ENCODE peak calls at places on chromosome 7, in seven cellular contexts. One of them, this sample, is unnamed.

GRCh38 chr7:131057015-131057518 is 270.6 kb upstream of the MKLN1 start:
- DNase-seq in keratinocyte: no peak
- DNase-seq in CD8-positive, alpha-beta memory T cell: no peak
- DNase-seq in endodermal cell: no peak
- DNase-seq in heart left ventricle: no peak
- DNase-seq in foreskin fibroblast: peak
- DNase-seq in AG04450: peak
- DNase-seq in this sample: peak

GRCh38 chr7:1055084-1055450 is 10.7 kb downstream of the GPR146 start:
- DNase-seq in keratinocyte: no peak
- DNase-seq in CD8-positive, alpha-beta memory T cell: no peak
- DNase-seq in endodermal cell: no peak
- DNase-seq in heart left ventricle: peak
- DNase-seq in foreskin fibroblast: peak
- DNase-seq in AG04450: peak
- DNase-seq in this sample: no peak

GRCh38 chr7:47902013-47902412 is 46.3 kb downstream of the PKD1L1 start:
- DNase-seq in keratinocyte: no peak
- DNase-seq in CD8-positive, alpha-beta memory T cell: no peak
- DNase-seq in endodermal cell: no peak
- DNase-seq in heart left ventricle: no peak
- DNase-seq in foreskin fibroblast: no peak
- DNase-seq in AG04450: no peak
- DNase-seq in this sample: no peak

GRCh38 chr7:18792866-18793595 is 297.5 kb downstream of the HDAC9 start:
- DNase-seq in keratinocyte: no peak
- DNase-seq in CD8-positive, alpha-beta memory T cell: no peak
- DNase-seq in endodermal cell: no peak
- DNase-seq in heart left ventricle: no peak
- DNase-seq in foreskin fibroblast: no peak
- DNase-seq in AG04450: peak
- DNase-seq in this sample: no peak

GRCh38 chr7:108584211-108584610 is 14.5 kb downstream of the DNAJB9 start:
- DNase-seq in keratinocyte: no peak
- DNase-seq in CD8-positive, alpha-beta memory T cell: no peak
- DNase-seq in endodermal cell: no peak
- DNase-seq in heart left ventricle: no peak
- DNase-seq in foreskin fibroblast: no peak
- DNase-seq in AG04450: no peak
- DNase-seq in this sample: no peak

GRCh38 chr7:106153891-106154449 is 41.9 kb upstream of the SYPL1 start:
- DNase-seq in keratinocyte: peak
- DNase-seq in CD8-positive, alpha-beta memory T cell: peak
- DNase-seq in endodermal cell: peak
- DNase-seq in heart left ventricle: peak
- DNase-seq in foreskin fibroblast: peak
- DNase-seq in AG04450: peak
- DNase-seq in this sample: peak

GRCh38 chr7:119959811-119960210 is 313.2 kb upstream of the KCND2 start:
- DNase-seq in keratinocyte: no peak
- DNase-seq in CD8-positive, alpha-beta memory T cell: no peak
- DNase-seq in endodermal cell: no peak
- DNase-seq in heart left ventricle: no peak
- DNase-seq in foreskin fibroblast: no peak
- DNase-seq in AG04450: no peak
- DNase-seq in this sample: no peak

GRCh38 chr7:2247141-2247985 is 5.3 kb downstream of the NUDT1 start:
- DNase-seq in keratinocyte: no peak
- DNase-seq in CD8-positive, alpha-beta memory T cell: no peak
- DNase-seq in endodermal cell: peak
- DNase-seq in heart left ventricle: no peak
- DNase-seq in foreskin fibroblast: no peak
- DNase-seq in AG04450: no peak
- DNase-seq in this sample: no peak

GRCh38 chr7:155206286-155207020 is 91.2 kb upstream of the INSIG1 start:
- DNase-seq in keratinocyte: no peak
- DNase-seq in CD8-positive, alpha-beta memory T cell: peak
- DNase-seq in endodermal cell: no peak
- DNase-seq in heart left ventricle: peak
- DNase-seq in foreskin fibroblast: peak
- DNase-seq in AG04450: peak
- DNase-seq in this sample: peak

GRCh38 chr7:4261038-4261960 is 420.8 kb upstream of the FOXK1 start:
- DNase-seq in keratinocyte: no peak
- DNase-seq in CD8-positive, alpha-beta memory T cell: no peak
- DNase-seq in endodermal cell: peak
- DNase-seq in heart left ventricle: no peak
- DNase-seq in foreskin fibroblast: no peak
- DNase-seq in AG04450: no peak
- DNase-seq in this sample: no peak

GRCh38 chr7:24304494-24305095 is 20.6 kb downstream of the NPY start:
- DNase-seq in keratinocyte: no peak
- DNase-seq in CD8-positive, alpha-beta memory T cell: no peak
- DNase-seq in endodermal cell: no peak
- DNase-seq in heart left ventricle: no peak
- DNase-seq in foreskin fibroblast: no peak
- DNase-seq in AG04450: no peak
- DNase-seq in this sample: no peak

GRCh38 chr7:140564643-140565042 is 76.0 kb downstream of the DENND2A start:
- DNase-seq in keratinocyte: peak
- DNase-seq in CD8-positive, alpha-beta memory T cell: no peak
- DNase-seq in endodermal cell: no peak
- DNase-seq in heart left ventricle: peak
- DNase-seq in foreskin fibroblast: no peak
- DNase-seq in AG04450: no peak
- DNase-seq in this sample: no peak

GRCh38 chr7:926061-927030 is 28.1 kb downstream of the ADAP1 start:
- DNase-seq in keratinocyte: no peak
- DNase-seq in CD8-positive, alpha-beta memory T cell: no peak
- DNase-seq in endodermal cell: no peak
- DNase-seq in heart left ventricle: peak
- DNase-seq in foreskin fibroblast: no peak
- DNase-seq in AG04450: no peak
- DNase-seq in this sample: no peak

GRCh38 chr7:84277628-84278224 is 83.1 kb upstream of the SEMA3A start:
- DNase-seq in keratinocyte: no peak
- DNase-seq in CD8-positive, alpha-beta memory T cell: no peak
- DNase-seq in endodermal cell: peak
- DNase-seq in heart left ventricle: no peak
- DNase-seq in foreskin fibroblast: no peak
- DNase-seq in AG04450: no peak
- DNase-seq in this sample: no peak

GRCh38 chr7:30931161-30931926 is 19.7 kb downstream of the AQP1 start:
- DNase-seq in keratinocyte: no peak
- DNase-seq in CD8-positive, alpha-beta memory T cell: no peak
- DNase-seq in endodermal cell: peak
- DNase-seq in heart left ventricle: peak
- DNase-seq in foreskin fibroblast: no peak
- DNase-seq in AG04450: no peak
- DNase-seq in this sample: no peak

GRCh38 chr7:106283831-106284515 is 810 bp downstream of the NAMPT start:
- DNase-seq in keratinocyte: no peak
- DNase-seq in CD8-positive, alpha-beta memory T cell: no peak
- DNase-seq in endodermal cell: no peak
- DNase-seq in heart left ventricle: peak
- DNase-seq in foreskin fibroblast: peak
- DNase-seq in AG04450: no peak
- DNase-seq in this sample: no peak

GRCh38 chr7:113763226-113763625 is 155.6 kb downstream of the PPP1R3A start:
- DNase-seq in keratinocyte: no peak
- DNase-seq in CD8-positive, alpha-beta memory T cell: no peak
- DNase-seq in endodermal cell: no peak
- DNase-seq in heart left ventricle: no peak
- DNase-seq in foreskin fibroblast: no peak
- DNase-seq in AG04450: no peak
- DNase-seq in this sample: no peak

GRCh38 chr7:39952791-39953190 is 2.7 kb downstream of the CDK13 start:
- DNase-seq in keratinocyte: no peak
- DNase-seq in CD8-positive, alpha-beta memory T cell: no peak
- DNase-seq in endodermal cell: no peak
- DNase-seq in heart left ventricle: no peak
- DNase-seq in foreskin fibroblast: no peak
- DNase-seq in AG04450: no peak
- DNase-seq in this sample: no peak

GRCh38 chr7:29806131-29806792 is at the start of gene WIPF3:
- DNase-seq in keratinocyte: no peak
- DNase-seq in CD8-positive, alpha-beta memory T cell: no peak
- DNase-seq in endodermal cell: peak
- DNase-seq in heart left ventricle: peak
- DNase-seq in foreskin fibroblast: no peak
- DNase-seq in AG04450: no peak
- DNase-seq in this sample: no peak

GRCh38 chr7:13117103-13117502 is 429.7 kb downstream of the ARL4A start:
- DNase-seq in keratinocyte: no peak
- DNase-seq in CD8-positive, alpha-beta memory T cell: no peak
- DNase-seq in endodermal cell: no peak
- DNase-seq in heart left ventricle: no peak
- DNase-seq in foreskin fibroblast: no peak
- DNase-seq in AG04450: no peak
- DNase-seq in this sample: no peak

DNA sequence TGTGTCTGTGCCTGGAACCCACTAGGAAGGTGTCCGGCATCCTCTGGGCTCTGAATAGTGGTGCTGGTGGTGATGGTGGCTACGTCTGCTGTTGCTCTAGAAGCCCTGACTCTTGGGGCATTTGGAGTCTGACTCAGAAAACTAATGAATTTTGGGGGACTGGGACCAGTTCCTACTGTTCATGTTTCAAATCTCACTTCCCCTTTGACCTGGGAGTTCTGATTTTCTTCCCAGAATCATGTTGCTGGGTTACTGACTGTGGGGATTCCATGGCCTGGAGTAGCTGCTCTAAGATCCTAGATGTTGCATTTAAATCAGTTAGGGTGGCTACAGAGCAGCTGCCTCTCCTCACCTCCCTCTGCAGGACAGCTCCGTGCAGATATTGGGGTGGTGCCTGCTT is 3.2 kb downstream of the TSPAN33 start:
- DNase-seq in keratinocyte: no peak
- DNase-seq in CD8-positive, alpha-beta memory T cell: no peak
- DNase-seq in endodermal cell: no peak
- DNase-seq in heart left ventricle: no peak
- DNase-seq in foreskin fibroblast: no peak
- DNase-seq in AG04450: no peak
- DNase-seq in this sample: no peak
- H3K4me3 ChIP-seq in keratinocyte: no peak
- H3K4me3 ChIP-seq in CD8-positive, alpha-beta memory T cell: no peak
- H3K4me3 ChIP-seq in endodermal cell: no peak
- H3K4me3 ChIP-seq in heart left ventricle: no peak
- H3K4me3 ChIP-seq in foreskin fibroblast: no peak
- H3K4me3 ChIP-seq in AG04450: no peak
- H3K4me3 ChIP-seq in this sample: no peak

DNA sequence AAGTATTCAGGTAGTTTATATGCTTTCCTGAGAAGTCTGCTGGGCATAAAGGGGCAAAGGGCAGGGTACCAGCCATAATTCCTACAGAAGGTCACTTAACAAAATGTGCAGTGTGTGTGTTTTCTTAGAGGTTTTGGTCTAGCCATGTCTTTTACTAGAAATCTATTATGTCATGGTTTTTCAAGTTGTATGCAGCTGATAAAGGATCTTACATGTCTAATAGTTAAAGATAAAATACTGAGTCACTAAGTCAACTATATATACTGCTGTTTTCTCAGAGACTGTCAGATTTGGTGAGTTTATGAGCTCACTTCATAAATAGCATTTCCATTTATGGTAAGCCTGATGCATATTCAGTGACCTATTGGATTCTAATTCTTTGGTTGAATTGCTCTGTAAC is 7.7 kb downstream of the CASP2 start:
- DNase-seq in keratinocyte: no peak
- DNase-seq in CD8-positive, alpha-beta memory T cell: no peak
- DNase-seq in endodermal cell: no peak
- DNase-seq in heart left ventricle: no peak
- DNase-seq in foreskin fibroblast: peak
- DNase-seq in AG04450: no peak
- DNase-seq in this sample: peak
- H3K4me3 ChIP-seq in keratinocyte: no peak
- H3K4me3 ChIP-seq in CD8-positive, alpha-beta memory T cell: no peak
- H3K4me3 ChIP-seq in endodermal cell: no peak
- H3K4me3 ChIP-seq in heart left ventricle: no peak
- H3K4me3 ChIP-seq in foreskin fibroblast: no peak
- H3K4me3 ChIP-seq in AG04450: no peak
- H3K4me3 ChIP-seq in this sample: no peak

GRCh38 chr7:150515248-150515647 is 576 bp downstream of the GIMAP7 start:
- DNase-seq in keratinocyte: no peak
- DNase-seq in CD8-positive, alpha-beta memory T cell: no peak
- DNase-seq in endodermal cell: no peak
- DNase-seq in heart left ventricle: no peak
- DNase-seq in foreskin fibroblast: no peak
- DNase-seq in AG04450: no peak
- DNase-seq in this sample: no peak

GRCh38 chr7:150515752-150516151 is 1.1 kb downstream of the GIMAP7 start:
- DNase-seq in keratinocyte: no peak
- DNase-seq in CD8-positive, alpha-beta memory T cell: no peak
- DNase-seq in endodermal cell: no peak
- DNase-seq in heart left ventricle: no peak
- DNase-seq in foreskin fibroblast: no peak
- DNase-seq in AG04450: no peak
- DNase-seq in this sample: no peak

GRCh38 chr7:150516956-150517355 is 2.3 kb downstream of the GIMAP7 start:
- DNase-seq in keratinocyte: no peak
- DNase-seq in CD8-positive, alpha-beta memory T cell: no peak
- DNase-seq in endodermal cell: no peak
- DNase-seq in heart left ventricle: no peak
- DNase-seq in foreskin fibroblast: no peak
- DNase-seq in AG04450: no peak
- DNase-seq in this sample: no peak

GRCh38 chr7:150513758-150514157 is 914 bp upstream of the GIMAP7 start:
- DNase-seq in keratinocyte: no peak
- DNase-seq in CD8-positive, alpha-beta memory T cell: no peak
- DNase-seq in endodermal cell: no peak
- DNase-seq in heart left ventricle: no peak
- DNase-seq in foreskin fibroblast: no peak
- DNase-seq in AG04450: no peak
- DNase-seq in this sample: no peak

GRCh38 chr7:150514748-150515222 is at the start of gene GIMAP7:
- DNase-seq in keratinocyte: no peak
- DNase-seq in CD8-positive, alpha-beta memory T cell: peak
- DNase-seq in endodermal cell: no peak
- DNase-seq in heart left ventricle: no peak
- DNase-seq in foreskin fibroblast: no peak
- DNase-seq in AG04450: no peak
- DNase-seq in this sample: no peak
- H3K4me3 ChIP-seq in keratinocyte: no peak
- H3K4me3 ChIP-seq in CD8-positive, alpha-beta memory T cell: peak
- H3K4me3 ChIP-seq in endodermal cell: no peak
- H3K4me3 ChIP-seq in heart left ventricle: peak
- H3K4me3 ChIP-seq in foreskin fibroblast: no peak
- H3K4me3 ChIP-seq in AG04450: no peak
- H3K4me3 ChIP-seq in this sample: no peak

GRCh38 chr7:133124974-133125373 is 43.1 kb upstream of the CHCHD3 start:
- DNase-seq in keratinocyte: no peak
- DNase-seq in CD8-positive, alpha-beta memory T cell: no peak
- DNase-seq in endodermal cell: no peak
- DNase-seq in heart left ventricle: no peak
- DNase-seq in foreskin fibroblast: no peak
- DNase-seq in AG04450: no peak
- DNase-seq in this sample: no peak

GRCh38 chr7:133121175-133121844 is 39.4 kb upstream of the CHCHD3 start:
- DNase-seq in keratinocyte: no peak
- DNase-seq in CD8-positive, alpha-beta memory T cell: no peak
- DNase-seq in endodermal cell: no peak
- DNase-seq in heart left ventricle: no peak
- DNase-seq in foreskin fibroblast: no peak
- DNase-seq in AG04450: no peak
- DNase-seq in this sample: no peak

GRCh38 chr7:133130166-133130565 is 48.3 kb upstream of the CHCHD3 start:
- DNase-seq in keratinocyte: no peak
- DNase-seq in CD8-positive, alpha-beta memory T cell: no peak
- DNase-seq in endodermal cell: no peak
- DNase-seq in heart left ventricle: no peak
- DNase-seq in foreskin fibroblast: no peak
- DNase-seq in AG04450: no peak
- DNase-seq in this sample: no peak

GRCh38 chr7:133126422-133126821 is 44.5 kb upstream of the CHCHD3 start:
- DNase-seq in keratinocyte: no peak
- DNase-seq in CD8-positive, alpha-beta memory T cell: no peak
- DNase-seq in endodermal cell: no peak
- DNase-seq in heart left ventricle: no peak
- DNase-seq in foreskin fibroblast: no peak
- DNase-seq in AG04450: no peak
- DNase-seq in this sample: no peak
- H3K4me3 ChIP-seq in keratinocyte: no peak
- H3K4me3 ChIP-seq in CD8-positive, alpha-beta memory T cell: no peak
- H3K4me3 ChIP-seq in endodermal cell: no peak
- H3K4me3 ChIP-seq in heart left ventricle: no peak
- H3K4me3 ChIP-seq in foreskin fibroblast: no peak
- H3K4me3 ChIP-seq in AG04450: no peak
- H3K4me3 ChIP-seq in this sample: no peak

This sample was measured in AG09309.